ENCODE peak calls at places on chromosomes 13 and 19, in seven cellular contexts. N, G, J, S, B, I and F are unnamed samples.

GRCh38 chr19:38392707-38393308 is 4.3 kb downstream of the SPRED3 start:
- DNase-seq in N (no peak), G (no peak), J (no peak), S (no peak), B (peak), I (peak), F (peak)

GRCh38 chr13:58876473-58876872 is 1244.9 kb downstream of the PCDH17 start:
- DNase-seq in N (no peak), G (no peak), J (no peak), S (no peak), B (no peak), I (no peak), F (no peak)

GRCh38 chr13:76570485-76570884 is 315.7 kb downstream of the KCTD12 start:
- DNase-seq in N (peak), G (no peak), J (no peak), S (no peak), B (no peak), I (no peak), F (no peak)

GRCh38 chr19:43675269-43675879 is 5.4 kb upstream of the PLAUR start:
- DNase-seq in N (peak), G (no peak), J (no peak), S (no peak), B (peak), I (peak), F (peak)

GRCh38 chr19:14072535-14073231 is at the start of gene MISP3:
- DNase-seq in N (peak), G (peak), J (no peak), S (no peak), B (peak), I (peak), F (peak)

GRCh38 chr19:54133957-54134590 is 3.5 kb upstream of the CNOT3 start:
- DNase-seq in N (peak), G (no peak), J (no peak), S (no peak), B (no peak), I (no peak), F (no peak)

GRCh38 chr13:100517135-100517534 is 71.5 kb downstream of the GGACT start:
- DNase-seq in N (no peak), G (no peak), J (no peak), S (no peak), B (no peak), I (no peak), F (no peak)

GRCh38 chr13:59447846-59448620 is 715.7 kb downstream of the DIAPH3 start:
- DNase-seq in N (peak), G (no peak), J (peak), S (no peak), B (no peak), I (no peak), F (peak)

GRCh38 chr13:95497307-95497943 is 55.1 kb upstream of the CLDN10 start:
- DNase-seq in N (no peak), G (peak), J (no peak), S (no peak), B (no peak), I (no peak), F (no peak)

GRCh38 chr13:18946738-18947137 is 234.9 kb downstream of the TUBA3C start:
- DNase-seq in N (no peak), G (no peak), J (no peak), S (no peak), B (no peak), I (no peak), F (no peak)

GRCh38 chr19:14507704-14508246 is 10.4 kb downstream of the DNAJB1 start:
- DNase-seq in N (no peak), G (no peak), J (no peak), S (no peak), B (peak), I (peak), F (peak)

GRCh38 chr19:58538257-58539168 is 5.4 kb upstream of the TRIM28 start:
- DNase-seq in N (peak), G (no peak), J (peak), S (no peak), B (no peak), I (no peak), F (no peak)

GRCh38 chr13:79870123-79870522 is 389.2 kb downstream of the NDFIP2 start:
- DNase-seq in N (peak), G (no peak), J (no peak), S (no peak), B (no peak), I (peak), F (peak)

GRCh38 chr13:112143046-112143752 is 76.2 kb downstream of the SOX1 start:
- DNase-seq in N (no peak), G (no peak), J (no peak), S (no peak), B (no peak), I (no peak), F (no peak)

GRCh38 chr19:1492474-1493006 is 1.6 kb downstream of the REEP6 start:
- DNase-seq in N (no peak), G (no peak), J (no peak), S (no peak), B (peak), I (no peak), F (peak)

GRCh38 chr13:112953591-112954487 is 15.2 kb upstream of the MCF2L start:
- DNase-seq in N (no peak), G (no peak), J (no peak), S (no peak), B (no peak), I (no peak), F (no peak)

GRCh38 chr19:36986131-36986530 is 70.0 kb downstream of the ZNF568 start:
- DNase-seq in N (no peak), G (no peak), J (no peak), S (no peak), B (no peak), I (no peak), F (no peak)

GRCh38 chr13:31264146-31264545 is 64.4 kb downstream of the B3GLCT start:
- DNase-seq in N (no peak), G (no peak), J (no peak), S (no peak), B (no peak), I (no peak), F (no peak)

GRCh38 chr13:31263346-31263745 is 63.6 kb downstream of the B3GLCT start:
- DNase-seq in N (no peak), G (no peak), J (no peak), S (no peak), B (no peak), I (no peak), F (no peak)

DNA sequence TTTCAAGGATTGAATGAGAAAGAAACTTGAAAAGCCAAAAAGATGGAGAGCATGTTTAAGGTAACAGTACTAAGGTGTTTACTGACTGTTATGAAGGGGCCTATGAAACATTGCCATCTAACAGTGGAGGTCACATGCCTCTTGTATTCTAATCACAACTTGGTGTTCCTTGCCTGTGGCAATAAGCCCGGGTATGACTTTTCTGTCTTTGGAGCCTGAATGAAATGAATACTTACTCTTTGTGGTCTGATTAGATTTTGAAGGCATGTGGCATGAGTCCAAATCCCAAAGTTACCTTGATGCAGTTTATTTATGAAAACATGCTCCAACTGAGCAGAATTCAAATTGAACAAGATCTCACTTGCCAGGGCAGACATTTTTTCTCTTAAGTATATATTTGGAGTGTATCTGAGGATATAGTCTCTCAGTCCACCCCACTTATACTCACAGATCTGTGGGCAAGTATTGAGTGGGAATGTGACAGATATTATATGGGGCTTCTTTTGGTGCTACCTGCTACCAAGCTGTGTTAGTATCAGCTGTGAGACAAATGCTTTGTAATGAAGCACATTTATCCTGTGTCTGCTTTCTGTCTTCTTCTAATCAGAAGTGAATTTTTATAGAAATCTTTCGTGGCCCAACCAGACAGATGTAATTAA is 67.5 kb downstream of the B3GLCT start:
- DNase-seq in N (no peak), G (no peak), J (no peak), S (no peak), B (no peak), I (no peak), F (no peak)
- H3K27ac ChIP-seq in N (no peak), G (peak), J (no peak), S (no peak), B (no peak), I (no peak), F (no peak)

GRCh38 chr19:46371371-46371901 is 24.5 kb downstream of the PPP5C start:
- DNase-seq in N (peak), G (no peak), J (no peak), S (no peak), B (no peak), I (no peak), F (no peak)

GRCh38 chr19:46367434-46367833 is 20.5 kb downstream of the PPP5C start:
- DNase-seq in N (no peak), G (no peak), J (no peak), S (no peak), B (no peak), I (no peak), F (no peak)

GRCh38 chr19:46366620-46367277 is 19.9 kb downstream of the PPP5C start:
- DNase-seq in N (no peak), G (no peak), J (no peak), S (no peak), B (no peak), I (no peak), F (no peak)

GRCh38 chr19:46368116-46368515 is 21.2 kb downstream of the PPP5C start:
- DNase-seq in N (no peak), G (no peak), J (no peak), S (no peak), B (no peak), I (no peak), F (no peak)

GRCh38 chr19:46369817-46370216 is 22.9 kb downstream of the PPP5C start:
- DNase-seq in N (no peak), G (no peak), J (no peak), S (no peak), B (peak), I (no peak), F (no peak)
- H3K27ac ChIP-seq in N (no peak), G (no peak), J (no peak), S (no peak), B (no peak), I (no peak), F (no peak)

GRCh38 chr19:13014921-13015280 is 19.6 kb downstream of the NFIX start:
- DNase-seq in N (peak), G (no peak), J (no peak), S (no peak), B (peak), I (no peak), F (peak)
- H3K27ac ChIP-seq in N (no peak), G (peak), J (no peak), S (peak), B (peak), I (no peak), F (peak)

DNA sequence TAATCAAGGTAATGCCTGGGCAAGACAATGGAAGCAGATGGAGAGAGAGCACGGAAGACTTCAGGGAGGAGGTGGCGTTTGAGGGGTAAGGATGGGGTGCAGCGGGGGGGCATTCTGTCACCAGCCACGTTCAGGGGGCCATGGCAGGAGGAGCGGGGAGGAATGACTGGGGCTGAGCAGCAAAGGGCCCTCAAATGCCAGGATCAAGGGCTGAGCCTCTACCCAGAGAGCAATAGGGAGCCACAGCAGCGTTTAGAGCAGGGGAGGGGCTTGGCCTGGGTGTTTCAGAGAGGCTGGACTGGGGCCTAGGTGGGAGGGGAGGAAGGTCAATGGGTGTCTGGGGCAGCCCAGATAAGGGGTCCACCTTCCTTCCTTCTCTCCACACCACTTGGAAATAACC is 44.3 kb downstream of the CELF5 start:
- DNase-seq in N (no peak), G (no peak), J (no peak), S (no peak), B (no peak), I (no peak), F (no peak)
- H3K27ac ChIP-seq in N (no peak), G (no peak), J (no peak), S (no peak), B (no peak), I (no peak), F (no peak)

GRCh38 chr13:23966221-23966690 is 69.0 kb upstream of the C1QTNF9B start:
- DNase-seq in N (no peak), G (no peak), J (no peak), S (no peak), B (no peak), I (no peak), F (no peak)
- H3K27ac ChIP-seq in N (no peak), G (no peak), J (no peak), S (peak), B (no peak), I (no peak), F (no peak)

GRCh38 chr19:19420570-19421301 is 15.3 kb downstream of the GATAD2A start:
- DNase-seq in N (no peak), G (no peak), J (no peak), S (no peak), B (peak), I (no peak), F (no peak)
- H3K27ac ChIP-seq in N (no peak), G (no peak), J (no peak), S (no peak), B (no peak), I (no peak), F (no peak)

GRCh38 chr19:34995551-34995950 is 4.6 kb upstream of the GRAMD1A start:
- DNase-seq in N (no peak), G (no peak), J (no peak), S (no peak), B (no peak), I (no peak), F (no peak)
- H3K27ac ChIP-seq in N (no peak), G (peak), J (no peak), S (no peak), B (no peak), I (no peak), F (no peak)

GRCh38 chr13:33536639-33537425 is 251.3 kb upstream of the STARD13 start:
- DNase-seq in N (no peak), G (no peak), J (no peak), S (no peak), B (peak), I (peak), F (peak)
- H3K27ac ChIP-seq in N (no peak), G (peak), J (no peak), S (no peak), B (peak), I (no peak), F (peak)

GRCh38 chr19:40721936-40722661 is 5.2 kb downstream of the ITPKC start:
- DNase-seq in N (no peak), G (no peak), J (no peak), S (no peak), B (peak), I (peak), F (peak)
- H3K27ac ChIP-seq in N (no peak), G (peak), J (no peak), S (peak), B (peak), I (peak), F (peak)

GRCh38 chr13:99126821-99127220 is 73.8 kb upstream of the UBAC2 start:
- DNase-seq in N (no peak), G (no peak), J (no peak), S (no peak), B (no peak), I (no peak), F (no peak)

GRCh38 chr13:99124046-99124400 is 76.6 kb upstream of the UBAC2 start:
- DNase-seq in N (no peak), G (no peak), J (no peak), S (no peak), B (no peak), I (no peak), F (no peak)

GRCh38 chr13:99125335-99125915 is 75.2 kb upstream of the UBAC2 start:
- DNase-seq in N (no peak), G (no peak), J (no peak), S (no peak), B (no peak), I (no peak), F (peak)

GRCh38 chr13:99123101-99124045 is 77.3 kb upstream of the UBAC2 start:
- DNase-seq in N (no peak), G (no peak), J (no peak), S (no peak), B (no peak), I (peak), F (peak)

GRCh38 chr13:99124695-99125334 is 75.8 kb upstream of the UBAC2 start:
- DNase-seq in N (no peak), G (no peak), J (no peak), S (no peak), B (peak), I (peak), F (peak)
- H3K27ac ChIP-seq in N (no peak), G (no peak), J (no peak), S (no peak), B (no peak), I (peak), F (no peak)